ENCODE peak calls at places on chromosomes 12 and 14, in nine cellular contexts. K, H, W, V, Q, T, C, J and G are unnamed samples.

GRCh38 chr12:115898670-115899069 is 378.8 kb downstream of the MED13L start:
- DNase-seq in K (no peak), H (no peak), W (no peak), V (no peak), Q (no peak), T (no peak), C (no peak), J (peak; percentile 6), G (no peak)

GRCh38 chr14:29643415-29644206 is 284.0 kb downstream of the PRKD1 start:
- DNase-seq in K (no peak), H (no peak), W (no peak), V (no peak), Q (no peak), T (no peak), C (peak; percentile 8), J (peak; percentile 40), G (no peak)

GRCh38 chr12:51534216-51534615 is 56.8 kb upstream of the SCN8A start:
- DNase-seq in K (no peak), H (no peak), W (no peak), V (no peak), Q (no peak), T (no peak), C (peak; percentile 8), J (no peak), G (no peak)

GRCh38 chr12:108907861-108908302 is 28.0 kb downstream of the DAO start:
- DNase-seq in K (no peak), H (no peak), W (no peak), V (no peak), Q (no peak), T (no peak), C (peak; percentile 33), J (no peak), G (no peak)

GRCh38 chr12:67070307-67070600 is 198.9 kb upstream of the CAND1 start:
- DNase-seq in K (no peak), H (no peak), W (no peak), V (peak; percentile 2), Q (no peak), T (no peak), C (no peak), J (no peak), G (no peak)

GRCh38 chr14:54329082-54329695 is 67.6 kb upstream of the CDKN3 start:
- DNase-seq in K (peak; percentile 34), H (peak; percentile 33), W (peak; percentile 22), V (no peak), Q (peak; percentile 29), T (no peak), C (peak; percentile 92), J (peak; percentile 38), G (no peak)

GRCh38 chr14:87492556-87492955 is 500.4 kb downstream of the GALC start:
- DNase-seq in K (no peak), H (no peak), W (no peak), V (no peak), Q (no peak), T (no peak), C (no peak), J (no peak), G (no peak)

GRCh38 chr14:103562385-103563088 is at the start of the genes BAG5 and COA8:
- DNase-seq in K (peak; percentile 88), H (peak; percentile 85), W (no peak), V (peak; percentile 96), Q (peak; percentile 76), T (peak; percentile 73), C (peak; percentile 94), J (peak; percentile 88), G (peak; percentile 63)

GRCh38 chr14:21268612-21269251 is 510 bp downstream of the HNRNPC start:
- DNase-seq in K (peak; percentile 34), H (peak; percentile 30), W (no peak), V (no peak), Q (peak; percentile 24), T (peak; percentile 54), C (peak; percentile 79), J (peak; percentile 70), G (peak; percentile 48)

GRCh38 chr12:94649349-94650142 is 811 bp downstream of the TMCC3 start:
- DNase-seq in K (peak; percentile 66), H (peak; percentile 64), W (no peak), V (peak; percentile 82), Q (no peak), T (peak; percentile 24), C (peak; percentile 67), J (no peak), G (peak; percentile 60)

GRCh38 chr14:52254086-52254485 is 13.4 kb upstream of the PTGDR start:
- DNase-seq in K (no peak), H (no peak), W (no peak), V (no peak), Q (no peak), T (no peak), C (no peak), J (no peak), G (no peak)

GRCh38 chr14:62126885-62127478 is 364.8 kb downstream of the SNAPC1 start:
- DNase-seq in K (no peak), H (no peak), W (peak; percentile 43), V (peak; percentile 28), Q (peak; percentile 40), T (no peak), C (peak; percentile 80), J (peak; percentile 34), G (no peak)

GRCh38 chr14:62130441-62130840 is 368.2 kb downstream of the SNAPC1 start:
- DNase-seq in K (no peak), H (no peak), W (no peak), V (no peak), Q (no peak), T (no peak), C (no peak), J (no peak), G (no peak)

GRCh38 chr14:62123959-62124358 is 361.7 kb downstream of the SNAPC1 start:
- DNase-seq in K (no peak), H (no peak), W (no peak), V (no peak), Q (no peak), T (no peak), C (no peak), J (no peak), G (no peak)

GRCh38 chr14:62125793-62126192 is 363.6 kb downstream of the SNAPC1 start:
- DNase-seq in K (no peak), H (no peak), W (no peak), V (no peak), Q (no peak), T (no peak), C (peak; percentile 19), J (no peak), G (no peak)
- TF ChIP-seq POLR2AphosphoS5 in K (no peak), H (no peak), W (no peak), V (no peak), Q (no peak), T (no peak), C (no peak), J (no peak), G (no peak)

GRCh38 chr12:6818246-6819006 is 3.2 kb upstream of the GPR162 start:
- DNase-seq in K (no peak), H (no peak), W (no peak), V (no peak), Q (no peak), T (no peak), C (peak; percentile 72), J (no peak), G (no peak)

GRCh38 chr12:6820171-6820570 is 1.4 kb upstream of the GPR162 start:
- DNase-seq in K (no peak), H (no peak), W (no peak), V (no peak), Q (no peak), T (no peak), C (no peak), J (no peak), G (no peak)

GRCh38 chr12:6817662-6818157 is 3.9 kb upstream of the GPR162 start:
- DNase-seq in K (no peak), H (no peak), W (no peak), V (no peak), Q (no peak), T (no peak), C (no peak), J (no peak), G (no peak)

GRCh38 chr12:6821271-6821673 is 349 bp upstream of the GPR162 start:
- DNase-seq in K (peak; percentile 60), H (peak; percentile 43), W (no peak), V (peak; percentile 82), Q (no peak), T (peak; percentile 53), C (peak; percentile 89), J (peak; percentile 50), G (no peak)

DNA sequence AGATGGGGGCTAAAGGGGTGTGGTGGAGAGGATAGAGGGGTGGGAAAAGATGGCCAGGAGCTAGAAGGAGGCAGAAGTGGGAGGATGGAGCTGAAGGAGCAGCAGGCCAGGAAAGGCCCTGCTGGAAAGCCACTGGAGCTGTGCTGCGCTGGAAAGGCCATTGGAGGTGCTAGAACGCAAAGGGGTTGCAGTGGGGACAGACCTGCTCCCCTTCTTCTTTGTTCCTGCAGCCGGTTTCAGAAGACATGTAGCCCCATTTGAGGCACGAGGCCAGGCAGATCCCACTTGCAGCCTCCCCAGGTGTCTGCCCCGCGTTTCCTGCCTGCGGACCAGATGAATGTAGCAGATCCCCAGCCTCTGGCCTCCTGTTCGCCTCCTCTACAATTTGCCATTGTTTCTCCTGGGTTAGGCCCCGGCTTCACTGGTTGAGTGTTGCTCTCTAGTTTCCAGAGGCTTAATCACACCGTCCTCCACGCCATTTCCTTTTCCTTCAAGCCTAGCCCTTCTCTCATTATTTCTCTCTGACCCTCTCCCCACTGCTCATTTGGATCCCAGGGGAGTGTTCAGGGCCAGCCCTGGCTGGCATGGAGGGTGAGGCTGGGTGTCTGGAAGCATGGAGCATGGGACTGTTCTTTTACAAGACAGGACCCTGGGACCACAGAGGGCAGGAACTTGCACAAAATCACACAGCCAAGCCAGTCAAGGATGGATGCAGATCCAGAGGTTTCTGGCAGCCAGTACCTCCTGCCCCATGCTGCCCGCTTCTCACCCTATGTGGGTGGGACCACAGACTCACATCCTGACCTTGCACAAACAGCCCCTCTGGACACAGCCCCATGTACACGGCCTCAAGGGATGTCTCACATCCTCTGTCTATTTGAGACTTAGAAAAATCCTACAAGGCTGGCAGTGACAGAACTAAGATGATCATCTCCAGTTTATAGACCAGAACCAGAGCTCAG is 2.3 kb upstream of the GPR162 start:
- DNase-seq in K (no peak), H (no peak), W (no peak), V (no peak), Q (no peak), T (no peak), C (no peak), J (no peak), G (no peak)
- TF ChIP-seq CTCF in K (no peak), H (no peak), W (no peak), V (no peak), Q (no peak), T (no peak), C (no peak), J (no peak), G (no peak)

GRCh38 chr12:132558861-132559623 is 51.3 kb downstream of the LRCOL1 start:
- DNase-seq in K (no peak), H (no peak), W (no peak), V (no peak), Q (no peak), T (no peak), C (no peak), J (no peak), G (no peak)
- H3K4me3 ChIP-seq in K (peak overlapping the region; percentile 78), H (peak overlapping the region; percentile 67), W (peak overlapping the region; percentile 68), V (peak overlapping the region; percentile 80), Q (peak overlapping the region; percentile 48), T (peak overlapping the region; percentile 49), C (peak overlapping the region; percentile 96), J (peak overlapping the region; percentile 83), G (peak overlapping the region; percentile 57)

GRCh38 chr14:55454264-55455151 is 14.1 kb upstream of the TBPL2 start:
- DNase-seq in K (peak; percentile 68), H (peak; percentile 37), W (no peak), V (peak; percentile 79), Q (peak; percentile 83), T (no peak), C (no peak), J (peak; percentile 61), G (no peak)
- TF ChIP-seq POLR2AphosphoS5 in K (peak; percentile 45), H (peak; percentile 32), W (no peak), V (peak; percentile 77), Q (peak; percentile 58), T (no peak), C (no peak), J (no peak), G (no peak)